ENCODE peak calls at places on chromosomes 16 and 17, in four cellular contexts. V, B, T and L are unnamed samples.

GRCh38 chr17:8237175-8237574 is 10.7 kb downstream of the CTC1 start:
- DNase-seq in T (no peak), V (no peak), B (no peak), L (no peak)

GRCh38 chr17:48484850-48485249 is 46.0 kb downstream of the HOXB1 start:
- DNase-seq in B (no peak), T (no peak), V (no peak), L (no peak)

GRCh38 chr16:14202697-14203096 is 131.6 kb downstream of the MRTFB start:
- DNase-seq in V (no peak), T (no peak), B (no peak), L (no peak)

GRCh38 chr16:79651363-79651762 is 50.8 kb upstream of the MAF start:
- DNase-seq in V (peak), B (peak), T (no peak), L (no peak)

GRCh38 chr16:67723151-67723915 is 4.2 kb upstream of the GFOD2 start:
- DNase-seq in V (peak), T (no peak), B (no peak), L (no peak)

GRCh38 chr16:23842137-23842600 is 6.4 kb downstream of the PRKCB start:
- DNase-seq in B (no peak), T (no peak), V (no peak), L (no peak)

GRCh38 chr17:19482571-19482970 is 51.1 kb upstream of the SLC47A1 start:
- DNase-seq in T (no peak), V (no peak), B (no peak), L (no peak)

GRCh38 chr17:48093341-48094045 is 7.8 kb downstream of the CBX1 start:
- DNase-seq in B (no peak), T (no peak), V (no peak), L (no peak)

GRCh38 chr17:68035131-68035522 is 408 bp upstream of the KPNA2 start:
- DNase-seq in T (peak), V (peak), B (peak), L (peak)

GRCh38 chr16:87043273-87044030 is 273.7 kb downstream of the C16orf95 start:
- DNase-seq in V (peak), B (no peak), T (no peak), L (no peak)

GRCh38 chr17:50633683-50634082 is 998 bp upstream of the ABCC3 start:
- DNase-seq in V (no peak), T (no peak), B (no peak), L (no peak)